ENCODE peak calls at places on chromosomes 12 and 14, in four cellular contexts. One of them, this sample, is unnamed.

GRCh38 chr12:42585175-42585845 is 4.2 kb downstream of the PRICKLE1 start:
- DNase-seq in tibial artery: no peak
- DNase-seq in heart right ventricle: no peak
- DNase-seq in naive B cell: no peak
- DNase-seq in this sample: no peak

GRCh38 chr12:2418579-2418978 is 365.8 kb downstream of the CACNA1C start:
- DNase-seq in tibial artery: no peak
- DNase-seq in heart right ventricle: no peak
- DNase-seq in naive B cell: no peak
- DNase-seq in this sample: no peak

GRCh38 chr12:2023365-2023764 is 19.1 kb upstream of the DCP1B start:
- DNase-seq in tibial artery: no peak
- DNase-seq in heart right ventricle: no peak
- DNase-seq in naive B cell: no peak
- DNase-seq in this sample: no peak

GRCh38 chr14:92729632-92730358 is 18.6 kb downstream of the LGMN start:
- DNase-seq in tibial artery: no peak
- DNase-seq in heart right ventricle: no peak
- DNase-seq in naive B cell: no peak
- DNase-seq in this sample: no peak

GRCh38 chr14:53432378-53432802 is 279.3 kb upstream of the DDHD1 start:
- DNase-seq in tibial artery: no peak
- DNase-seq in heart right ventricle: no peak
- DNase-seq in naive B cell: peak
- DNase-seq in this sample: no peak

GRCh38 chr12:17778242-17778641 is 311.8 kb downstream of the RERGL start:
- DNase-seq in tibial artery: no peak
- DNase-seq in heart right ventricle: no peak
- DNase-seq in naive B cell: no peak
- DNase-seq in this sample: no peak

GRCh38 chr12:77845831-77846230 is 15.1 kb downstream of the NAV3 start:
- DNase-seq in tibial artery: no peak
- DNase-seq in heart right ventricle: no peak
- DNase-seq in naive B cell: no peak
- DNase-seq in this sample: no peak

GRCh38 chr14:87205811-87206210 is 787.2 kb downstream of the GALC start:
- DNase-seq in tibial artery: no peak
- DNase-seq in heart right ventricle: no peak
- DNase-seq in naive B cell: no peak
- DNase-seq in this sample: no peak

GRCh38 chr12:49733219-49734017 is 7.9 kb upstream of the TMBIM6 start:
- DNase-seq in tibial artery: no peak
- DNase-seq in heart right ventricle: no peak
- DNase-seq in naive B cell: no peak
- DNase-seq in this sample: no peak

GRCh38 chr12:57591567-57592325 is 754 bp downstream of the PIP4K2C start:
- DNase-seq in tibial artery: no peak
- DNase-seq in heart right ventricle: peak
- DNase-seq in naive B cell: no peak
- DNase-seq in this sample: no peak

GRCh38 chr14:75984674-75985073 is 889 bp upstream of the IFT43 start:
- DNase-seq in tibial artery: no peak
- DNase-seq in heart right ventricle: no peak
- DNase-seq in naive B cell: no peak
- DNase-seq in this sample: no peak

GRCh38 chr14:103870144-103870876 is 22.9 kb upstream of the PPP1R13B start:
- DNase-seq in tibial artery: no peak
- DNase-seq in heart right ventricle: no peak
- DNase-seq in naive B cell: no peak
- DNase-seq in this sample: no peak

GRCh38 chr12:49838973-49839633 is 3.8 kb downstream of the BCDIN3D start:
- DNase-seq in tibial artery: no peak
- DNase-seq in heart right ventricle: no peak
- DNase-seq in naive B cell: peak
- DNase-seq in this sample: no peak

GRCh38 chr14:76715102-76715926 is 46.0 kb upstream of the VASH1 start:
- DNase-seq in tibial artery: no peak
- DNase-seq in heart right ventricle: no peak
- DNase-seq in naive B cell: no peak
- DNase-seq in this sample: no peak

GRCh38 chr14:90866822-90867221 is 50.6 kb upstream of the TTC7B start:
- DNase-seq in tibial artery: no peak
- DNase-seq in heart right ventricle: no peak
- DNase-seq in naive B cell: no peak
- DNase-seq in this sample: no peak

GRCh38 chr14:64447890-64448667 is 17.2 kb upstream of the AKAP5 start:
- DNase-seq in tibial artery: no peak
- DNase-seq in heart right ventricle: no peak
- DNase-seq in naive B cell: no peak
- DNase-seq in this sample: no peak

GRCh38 chr12:59444932-59445331 is 150.9 kb upstream of the SLC16A7 start:
- DNase-seq in tibial artery: no peak
- DNase-seq in heart right ventricle: no peak
- DNase-seq in naive B cell: peak
- DNase-seq in this sample: no peak

GRCh38 chr14:74290415-74290814 is 12.3 kb downstream of the ABCD4 start:
- DNase-seq in tibial artery: no peak
- DNase-seq in heart right ventricle: no peak
- DNase-seq in naive B cell: no peak
- DNase-seq in this sample: no peak

GRCh38 chr12:67420506-67420905 is 151.3 kb downstream of the CAND1 start:
- DNase-seq in tibial artery: no peak
- DNase-seq in heart right ventricle: no peak
- DNase-seq in naive B cell: no peak
- DNase-seq in this sample: no peak

GRCh38 chr12:64229240-64229639 is 7.1 kb upstream of the KICS2 start:
- DNase-seq in tibial artery: no peak
- DNase-seq in heart right ventricle: no peak
- DNase-seq in naive B cell: no peak
- DNase-seq in this sample: no peak

GRCh38 chr14:53470351-53471043 is 317.4 kb upstream of the DDHD1 start:
- DNase-seq in tibial artery: no peak
- DNase-seq in heart right ventricle: peak
- DNase-seq in naive B cell: no peak
- DNase-seq in this sample: peak

GRCh38 chr12:47808049-47808448 is 11.7 kb downstream of the HDAC7 start:
- DNase-seq in tibial artery: no peak
- DNase-seq in heart right ventricle: peak
- DNase-seq in naive B cell: peak
- DNase-seq in this sample: peak

GRCh38 chr12:58302487-58303011 is 361.2 kb downstream of the ATP23 start:
- DNase-seq in tibial artery: no peak
- DNase-seq in heart right ventricle: no peak
- DNase-seq in naive B cell: no peak
- DNase-seq in this sample: no peak

GRCh38 chr12:47085815-47086252 is 6.1 kb upstream of the AMIGO2 start:
- DNase-seq in tibial artery: no peak
- DNase-seq in heart right ventricle: no peak
- DNase-seq in naive B cell: no peak
- DNase-seq in this sample: no peak

GRCh38 chr14:61547186-61548121 is 147.9 kb upstream of the HIF1A start:
- DNase-seq in tibial artery: peak
- DNase-seq in heart right ventricle: no peak
- DNase-seq in naive B cell: no peak
- DNase-seq in this sample: no peak

GRCh38 chr12:111405856-111406473 is at the start of gene SH2B3:
- DNase-seq in tibial artery: no peak
- DNase-seq in heart right ventricle: no peak
- DNase-seq in naive B cell: no peak
- DNase-seq in this sample: no peak

GRCh38 chr14:93784878-93785277 is 3.4 kb downstream of the PRIMA1 start:
- DNase-seq in tibial artery: no peak
- DNase-seq in heart right ventricle: no peak
- DNase-seq in naive B cell: no peak
- DNase-seq in this sample: no peak

GRCh38 chr12:131831021-131831571 is 2.9 kb downstream of the MMP17 start:
- DNase-seq in tibial artery: peak
- DNase-seq in heart right ventricle: no peak
- DNase-seq in naive B cell: no peak
- DNase-seq in this sample: no peak

GRCh38 chr12:52677671-52678070 is 2.5 kb downstream of the KRT1 start:
- DNase-seq in tibial artery: no peak
- DNase-seq in heart right ventricle: no peak
- DNase-seq in naive B cell: no peak
- DNase-seq in this sample: no peak

GRCh38 chr12:127024791-127025190 is 1242.2 kb upstream of the TMEM132C start:
- DNase-seq in tibial artery: no peak
- DNase-seq in heart right ventricle: no peak
- DNase-seq in naive B cell: no peak
- DNase-seq in this sample: no peak

GRCh38 chr12:46825526-46826414 is at the start of gene SLC38A4:
- DNase-seq in tibial artery: peak
- DNase-seq in heart right ventricle: peak
- DNase-seq in naive B cell: no peak
- DNase-seq in this sample: peak

GRCh38 chr14:92253381-92253894 is 69.5 kb upstream of the SLC24A4 start:
- DNase-seq in tibial artery: no peak
- DNase-seq in heart right ventricle: no peak
- DNase-seq in naive B cell: no peak
- DNase-seq in this sample: no peak

GRCh38 chr12:88952543-88952942 is 372.3 kb upstream of the KITLG start:
- DNase-seq in tibial artery: no peak
- DNase-seq in heart right ventricle: no peak
- DNase-seq in naive B cell: no peak
- DNase-seq in this sample: no peak

GRCh38 chr14:64671591-64671990 is 32.6 kb upstream of the PLEKHG3 start:
- DNase-seq in tibial artery: no peak
- DNase-seq in heart right ventricle: no peak
- DNase-seq in naive B cell: peak
- DNase-seq in this sample: no peak

GRCh38 chr12:21169878-21170472 is 39.0 kb downstream of the SLCO1B1 start:
- DNase-seq in tibial artery: no peak
- DNase-seq in heart right ventricle: no peak
- DNase-seq in naive B cell: no peak
- DNase-seq in this sample: no peak

GRCh38 chr12:10497602-10498001 is 8.1 kb upstream of the EIF2S3B start:
- DNase-seq in tibial artery: no peak
- DNase-seq in heart right ventricle: no peak
- DNase-seq in naive B cell: no peak
- DNase-seq in this sample: no peak

GRCh38 chr14:36818794-36819384 is 157.2 kb downstream of the PAX9 start:
- DNase-seq in tibial artery: no peak
- DNase-seq in heart right ventricle: no peak
- DNase-seq in naive B cell: no peak
- DNase-seq in this sample: no peak

This sample was measured in left ventricle myocardium superior.